ENCODE peak calls at places on chromosome 7, in eight cellular contexts. O, H, C, M, N, E, X and W are unnamed samples.
A peak's percentile ranks its signal among the peaks of the same experiment; 100 is the strongest.

GRCh38 chr7:66950311-66950710 is 29.3 kb downstream of the TMEM248 start:
- DNase-seq in H (no peak), N (no peak), E (no peak), X (no peak), M (no peak), O (peak; percentile 17), C (no peak), W (no peak)

GRCh38 chr7:5173490-5173889 is 16.5 kb upstream of the WIPI2 start:
- DNase-seq in M (no peak), C (peak; percentile 27), X (no peak), N (no peak), H (no peak), O (no peak), E (no peak), W (no peak)

GRCh38 chr7:51121945-51122425 is 194.6 kb downstream of the COBL start:
- DNase-seq in X (no peak), O (no peak), E (peak; percentile 5), C (no peak), H (no peak), M (no peak), N (no peak), W (no peak)

GRCh38 chr7:36161996-36162395 is 8.9 kb downstream of the EEPD1 start:
- DNase-seq in X (no peak), O (no peak), C (no peak), N (no peak), M (no peak), E (no peak), H (no peak), W (no peak)

GRCh38 chr7:30472081-30472770 is 6.4 kb downstream of the NOD1 start:
- DNase-seq in X (no peak), N (no peak), C (no peak), O (no peak), E (no peak), H (peak; percentile 44), M (no peak), W (no peak)

GRCh38 chr7:44112231-44112996 is 8.3 kb downstream of the AEBP1 start:
- DNase-seq in E (no peak), M (no peak), C (no peak), N (peak; percentile 54), O (no peak), H (peak; percentile 71), X (no peak), W (no peak)

GRCh38 chr7:47653550-47654351 is 71.8 kb upstream of the TNS3 start:
- DNase-seq in C (no peak), N (no peak), X (no peak), O (peak; percentile 64), H (no peak), E (peak; percentile 66), M (no peak), W (no peak)

GRCh38 chr7:30682131-30683083 is at the start of gene CRHR2:
- DNase-seq in X (no peak), H (no peak), O (no peak), M (peak; percentile 32), E (no peak), N (no peak), C (peak; percentile 64), W (no peak)

GRCh38 chr7:72437061-72437460 is 24.9 kb upstream of the CALN1 start:
- DNase-seq in X (no peak), C (no peak), O (no peak), M (no peak), H (no peak), N (no peak), E (no peak), W (no peak)

GRCh38 chr7:35536396-35536826 is 158.5 kb downstream of the HERPUD2 start:
- DNase-seq in N (no peak), H (no peak), O (no peak), E (no peak), C (no peak), M (no peak), X (no peak), W (no peak)

GRCh38 chr7:6164491-6164890 is 107.9 kb downstream of the CYTH3 start:
- DNase-seq in M (peak; percentile 32), O (peak; percentile 23), N (no peak), C (peak; percentile 60), E (peak; percentile 65), X (peak; percentile 79), H (peak; percentile 68), W (no peak)

GRCh38 chr7:105932835-105933477 is 30.1 kb upstream of the CDHR3 start:
- DNase-seq in N (peak; percentile 56), M (peak; percentile 89), C (no peak), X (no peak), H (peak; percentile 74), E (no peak), O (peak; percentile 61), W (peak; percentile 93)

GRCh38 chr7:92763636-92764423 is 72.5 kb downstream of the CDK6 start:
- DNase-seq in X (no peak), M (peak; percentile 28), E (peak; percentile 86), N (no peak), O (peak; percentile 90), C (no peak), H (no peak), W (no peak)

GRCh38 chr7:128210036-128210347 is 31.1 kb upstream of the LEP start:
- DNase-seq in X (no peak), H (peak; percentile 39), N (no peak), E (no peak), O (no peak), C (no peak), M (no peak), W (no peak)

GRCh38 chr7:75820688-75821087 is 7.1 kb upstream of the CCL24 start:
- DNase-seq in M (no peak), N (no peak), X (no peak), E (no peak), H (no peak), C (no peak), O (no peak), W (no peak)

GRCh38 chr7:154886591-154886990 is 116.3 kb downstream of the PAXIP1 start:
- DNase-seq in N (no peak), O (no peak), H (no peak), M (no peak), X (no peak), E (no peak), C (no peak), W (no peak)

GRCh38 chr7:108454674-108455523 is 1.3 kb downstream of the NRCAM start:
- DNase-seq in N (no peak), E (no peak), C (no peak), H (no peak), X (no peak), O (peak; percentile 34), M (peak; percentile 43), W (peak; percentile 30)

GRCh38 chr7:10632707-10633106 is 341.0 kb upstream of the PHF14 start:
- DNase-seq in O (no peak), X (no peak), E (no peak), M (no peak), N (no peak), H (no peak), C (no peak), W (peak; percentile 35)

GRCh38 chr7:7148799-7149481 is 33.4 kb upstream of the C1GALT1 start:
- DNase-seq in M (peak; percentile 17), O (no peak), C (no peak), N (no peak), X (no peak), E (no peak), H (no peak), W (peak; percentile 77)

GRCh38 chr7:44284881-44285541 is 40.4 kb downstream of the CAMK2B start:
- DNase-seq in H (peak; percentile 33), N (peak; percentile 8), O (no peak), M (no peak), X (peak; percentile 63), E (no peak), C (peak; percentile 44), W (no peak)

GRCh38 chr7:123208793-123209192 is 9.0 kb upstream of the SLC13A1 start:
- DNase-seq in E (peak; percentile 11), N (no peak), X (no peak), M (no peak), H (no peak), O (no peak), C (no peak), W (no peak)

GRCh38 chr7:138606251-138606650 is 94.9 kb downstream of the SVOPL start:
- DNase-seq in C (no peak), X (no peak), M (no peak), H (no peak), O (no peak), E (no peak), N (no peak), W (no peak)

GRCh38 chr7:43199761-43200160 is 87.3 kb downstream of the HECW1 start:
- DNase-seq in C (no peak), O (peak; percentile 40), X (no peak), N (no peak), E (no peak), M (no peak), H (no peak), W (no peak)

GRCh38 chr7:158847451-158847866 is 8.9 kb upstream of the DYNC2I1 start:
- DNase-seq in C (no peak), N (no peak), X (no peak), O (no peak), M (peak; percentile 28), E (no peak), H (peak; percentile 51), W (no peak)

GRCh38 chr7:35232994-35233393 is 20.9 kb downstream of the TBX20 start:
- DNase-seq in E (no peak), N (no peak), C (no peak), M (no peak), X (no peak), H (no peak), O (no peak), W (no peak)